ENCODE peak calls at places on chromosome 1, in ten cellular contexts. C, K, G, X, S, J, L, H, U and I are unnamed samples.
A peak's percentile ranks its signal among the peaks of the same experiment; 100 is the strongest.

GRCh38 chr1:39145651-39145970 is 58.9 kb upstream of the MACF1 start:
- DNase-seq in C (no peak), K (no peak), G (no peak), X (no peak), S (no peak), J (no peak), L (no peak), H (no peak), U (no peak), I (no peak)

GRCh38 chr1:208278638-208279037 is 34.5 kb upstream of the PLXNA2 start:
- DNase-seq in C (no peak), K (no peak), G (no peak), X (no peak), S (no peak), J (no peak), L (no peak), H (no peak), U (no peak), I (no peak)

GRCh38 chr1:41766546-41766945 is 152.2 kb downstream of the HIVEP3 start:
- DNase-seq in C (no peak), K (no peak), G (peak; percentile 54), X (no peak), S (no peak), J (no peak), L (no peak), H (no peak), U (no peak), I (no peak)

GRCh38 chr1:153991806-153992205 is 1.2 kb downstream of the RPS27 start:
- DNase-seq in C (no peak), K (no peak), G (no peak), X (no peak), S (no peak), J (no peak), L (no peak), H (no peak), U (no peak), I (no peak)

GRCh38 chr1:14138627-14139026 is 438.6 kb downstream of the PRDM2 start:
- DNase-seq in C (no peak), K (no peak), G (no peak), X (no peak), S (no peak), J (no peak), L (no peak), H (no peak), U (no peak), I (no peak)

GRCh38 chr1:31447210-31447609 is 34.2 kb downstream of the SERINC2 start:
- DNase-seq in C (no peak), K (no peak), G (no peak), X (no peak), S (no peak), J (no peak), L (no peak), H (no peak), U (no peak), I (no peak)

GRCh38 chr1:164559342-164560070 is 522 bp downstream of the PBX1 start:
- DNase-seq in C (peak; percentile 35), K (peak; percentile 51), G (peak; percentile 54), X (no peak), S (no peak), J (peak; percentile 15), L (peak; percentile 58), H (peak; percentile 40), U (peak; percentile 78), I (peak; percentile 44)

GRCh38 chr1:171219751-171220385 is 28.4 kb upstream of the FMO1 start:
- DNase-seq in C (no peak), K (no peak), G (peak; percentile 91), X (peak; percentile 89), S (no peak), J (no peak), L (no peak), H (peak; percentile 91), U (no peak), I (no peak)

GRCh38 chr1:17631410-17631809 is 91.9 kb downstream of the ARHGEF10L start:
- DNase-seq in C (no peak), K (no peak), G (no peak), X (no peak), S (no peak), J (no peak), L (no peak), H (no peak), U (no peak), I (no peak)

GRCh38 chr1:245256528-245256927 is 101.7 kb downstream of the KIF26B start:
- DNase-seq in C (no peak), K (no peak), G (no peak), X (no peak), S (no peak), J (no peak), L (no peak), H (no peak), U (no peak), I (no peak)

GRCh38 chr1:208569181-208569580 is 325.0 kb upstream of the PLXNA2 start:
- DNase-seq in C (no peak), K (no peak), G (no peak), X (no peak), S (no peak), J (no peak), L (no peak), H (no peak), U (no peak), I (no peak)

GRCh38 chr1:197485790-197486189 is 217.7 kb downstream of the CRB1 start:
- DNase-seq in C (no peak), K (no peak), G (no peak), X (no peak), S (no peak), J (no peak), L (no peak), H (no peak), U (no peak), I (no peak)

GRCh38 chr1:6475381-6476133 is 9.6 kb upstream of the TNFRSF25 start:
- DNase-seq in C (peak; percentile 37), K (peak; percentile 84), G (peak; percentile 64), X (no peak), S (peak; percentile 67), J (peak; percentile 73), L (no peak), H (peak; percentile 44), U (peak; percentile 92), I (peak; percentile 75)

GRCh38 chr1:73801912-73802429 is 396.0 kb downstream of the LRRIQ3 start:
- DNase-seq in C (no peak), K (no peak), G (no peak), X (no peak), S (no peak), J (no peak), L (no peak), H (no peak), U (no peak), I (no peak)

GRCh38 chr1:28936528-28936927 is 22.2 kb downstream of the EPB41 start:
- DNase-seq in C (no peak), K (no peak), G (no peak), X (no peak), S (no peak), J (no peak), L (no peak), H (no peak), U (no peak), I (no peak)
- H3K4me3 ChIP-seq in C (no peak overlapping the region), K (no peak overlapping the region), G (no peak overlapping the region), X (no peak overlapping the region), S (no peak overlapping the region), J (no peak overlapping the region), L (no peak overlapping the region), H (no peak overlapping the region), U (no peak overlapping the region), I (no peak overlapping the region)

DNA sequence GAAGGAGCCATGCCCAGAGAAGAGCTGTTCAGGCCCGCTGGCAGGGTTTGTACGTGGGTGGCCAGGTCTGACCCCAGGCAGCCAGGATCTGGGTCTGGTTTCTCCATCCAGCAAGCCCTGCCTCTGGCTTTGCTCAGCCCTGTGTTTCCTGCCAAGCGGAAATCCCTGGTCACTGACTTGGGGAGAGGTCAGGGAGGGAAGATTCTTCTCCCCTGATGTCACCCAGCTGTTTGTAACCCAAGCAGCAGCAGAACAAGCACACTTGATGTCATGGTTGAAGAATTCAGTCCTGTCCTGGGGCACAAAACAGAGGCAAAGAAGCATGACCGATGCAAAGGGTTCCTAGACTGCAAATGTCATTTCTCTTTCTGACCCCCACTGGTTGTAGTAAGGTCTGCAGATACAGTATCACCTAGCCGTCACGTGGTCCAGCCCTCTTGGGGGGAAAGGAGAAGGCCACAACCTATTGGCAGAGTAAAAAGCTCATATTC is 121.0 kb downstream of the SYT2 start:
- DNase-seq in C (peak; percentile 85), K (no peak), G (peak; percentile 99), X (peak; percentile 100), S (peak; percentile 68), J (peak; percentile 93), L (peak; percentile 49), H (peak; percentile 100), U (no peak), I (peak; percentile 88)
- TF ChIP-seq CTCF in C (no peak), K (no peak), G (no peak), X (peak; percentile 21), S (peak; percentile 11), J (no peak), L (no peak), H (no peak), U (no peak), I (no peak)

DNA sequence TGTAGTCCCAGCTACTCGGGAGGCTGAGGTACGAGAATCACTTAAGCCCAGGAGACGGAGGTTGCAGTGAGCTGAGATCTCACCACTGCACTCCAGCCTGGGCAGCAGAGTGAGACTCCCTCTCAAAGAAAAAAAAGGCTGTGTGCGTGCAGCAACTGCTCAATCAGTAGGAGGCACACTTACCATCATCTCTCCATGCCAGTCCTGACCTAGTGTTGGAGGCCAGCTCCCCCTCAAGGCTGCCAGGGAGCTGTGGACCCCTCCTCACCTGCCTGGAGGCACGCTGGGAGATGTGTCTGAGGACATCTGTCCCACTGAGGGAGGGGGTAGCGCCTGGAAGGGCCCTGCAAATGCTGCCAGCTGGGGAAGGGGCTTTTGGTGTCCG is 11.9 kb downstream of the RPS6KA1 start:
- DNase-seq in C (no peak), K (no peak), G (no peak), X (no peak), S (no peak), J (no peak), L (no peak), H (no peak), U (no peak), I (no peak)
- H3K4me3 ChIP-seq in C (no peak overlapping the region), K (peak overlapping the region; percentile 43), G (no peak overlapping the region), X (no peak overlapping the region), S (peak overlapping the region; percentile 64), J (no peak overlapping the region), L (peak overlapping the region; percentile 25), H (no peak overlapping the region), U (peak overlapping the region; percentile 4), I (no peak overlapping the region)

DNA sequence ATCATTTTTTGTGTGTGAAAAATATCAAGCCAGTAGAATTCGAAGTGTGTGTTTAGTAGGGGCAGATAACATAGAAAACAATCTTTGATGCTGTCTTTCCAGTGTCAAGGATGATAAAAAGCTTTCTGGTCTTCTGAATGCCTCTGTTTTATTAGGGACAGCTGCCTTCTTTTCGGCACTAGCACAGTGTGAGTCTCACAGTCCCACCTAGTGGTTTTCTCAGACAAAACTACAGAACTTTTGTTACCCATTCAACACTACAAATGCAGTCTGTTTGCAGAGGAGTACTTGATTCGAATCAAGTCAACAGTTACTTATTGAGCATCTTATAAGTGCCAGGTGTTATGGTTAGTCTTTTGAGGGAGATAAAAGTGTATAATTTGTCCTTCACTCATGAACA is 30.6 kb upstream of the MCOLN3 start:
- DNase-seq in C (no peak), K (no peak), G (peak; percentile 71), X (peak; percentile 17), S (peak; percentile 21), J (no peak), L (no peak), H (peak; percentile 42), U (no peak), I (no peak)
- TF ChIP-seq CTCF in C (no peak), K (no peak), G (peak; percentile 23), X (peak; percentile 34), S (peak; percentile 50), J (no peak), L (peak; percentile 8), H (peak; percentile 22), U (no peak), I (no peak)